ENCODE peak calls at places on chromosome 15, in five cellular contexts. D is IMR-90, R is trophoblast cell, F is mesenchymal stem cell, J is neuronal stem cell. P is an unnamed sample.

GRCh38 chr15:31337352-31338031 is 10.9 kb downstream of the KLF13 start:
- DNase-seq in F (no peak), J (no peak), D (no peak), R (no peak), P (no peak)

GRCh38 chr15:72368315-72368714 is 7.5 kb downstream of the HEXA start:
- DNase-seq in J (no peak), F (no peak), D (no peak), R (no peak), P (no peak)

GRCh38 chr15:51160484-51160883 is 65.8 kb upstream of the TNFAIP8L3 start:
- DNase-seq in D (no peak), F (no peak), J (no peak), R (no peak), P (no peak)

GRCh38 chr15:70092462-70092850 is 5.3 kb downstream of the TLE3 start:
- DNase-seq in J (no peak), R (no peak), F (peak), D (peak), P (no peak)

GRCh38 chr15:25714538-25714840 is 148.6 kb downstream of the ATP10A start:
- DNase-seq in J (no peak), D (no peak), R (no peak), F (no peak), P (no peak)

GRCh38 chr15:48086162-48086561 is 34.6 kb upstream of the SLC24A5 start:
- DNase-seq in D (no peak), R (no peak), F (no peak), J (no peak), P (no peak)

GRCh38 chr15:52295421-52295991 is at the start of gene MYO5C:
- DNase-seq in J (peak), R (peak), F (no peak), D (no peak), P (peak)

GRCh38 chr15:52392008-52392687 is 96.5 kb upstream of the MYO5C start:
- DNase-seq in J (no peak), R (peak), F (peak), D (peak), P (peak)

GRCh38 chr15:27989838-27990237 is 109.3 kb downstream of the OCA2 start:
- DNase-seq in R (no peak), J (no peak), F (no peak), D (no peak), P (no peak)

GRCh38 chr15:51967583-51967982 is 4.0 kb downstream of the LEO1 start:
- DNase-seq in R (no peak), D (no peak), F (no peak), J (no peak), P (no peak)

GRCh38 chr15:69973102-69973714 is 124.5 kb downstream of the TLE3 start:
- DNase-seq in R (peak), F (peak), J (no peak), D (peak), P (no peak)

GRCh38 chr15:80727196-80727595 is 32.1 kb downstream of the ABHD17C start:
- DNase-seq in F (no peak), J (no peak), D (peak), R (peak), P (no peak)

GRCh38 chr15:60752973-60753720 is 274.2 kb upstream of the ICE2 start:
- DNase-seq in J (no peak), R (no peak), D (no peak), F (peak), P (no peak)

GRCh38 chr15:65525622-65526021 is 4.6 kb upstream of the HACD3 start:
- DNase-seq in D (no peak), F (peak), R (no peak), J (no peak), P (no peak)

GRCh38 chr15:77004189-77004588 is 9.3 kb downstream of the PSTPIP1 start:
- DNase-seq in R (no peak), J (no peak), D (no peak), F (no peak), P (no peak)

GRCh38 chr15:58165661-58166060 is 27.5 kb downstream of the AQP9 start:
- DNase-seq in R (no peak), F (no peak), D (peak), J (no peak), P (no peak)

GRCh38 chr15:95840004-95840403 is 490.5 kb upstream of the NR2F2 start:
- DNase-seq in R (no peak), F (peak), D (peak), J (no peak), P (no peak)

GRCh38 chr15:64911317-64912186 is at the start of gene ANKDD1A:
- DNase-seq in R (peak), J (peak), D (peak), F (peak), P (peak)

GRCh38 chr15:45441686-45442085 is 63.3 kb upstream of the GATM start:
- DNase-seq in F (no peak), J (no peak), D (no peak), R (no peak), P (no peak)

GRCh38 chr15:82046668-82047492 is 1.1 kb upstream of the MEX3B start:
- DNase-seq in J (peak), R (peak), D (peak), F (peak), P (peak)

GRCh38 chr15:57064033-57064432 is 145.6 kb downstream of the TCF12 start:
- DNase-seq in R (no peak), D (peak), F (no peak), J (no peak), P (no peak)

GRCh38 chr15:81111510-81112375 is 22.3 kb upstream of the CFAP161 start:
- DNase-seq in F (no peak), R (no peak), J (no peak), D (no peak), P (no peak)

GRCh38 chr15:37136666-37137065 is 36.3 kb upstream of the MEIS2 start:
- DNase-seq in R (no peak), F (no peak), J (no peak), D (peak), P (no peak)

GRCh38 chr15:70245932-70246622 is 148.4 kb upstream of the TLE3 start:
- DNase-seq in R (peak), J (no peak), F (peak), D (peak), P (no peak)

GRCh38 chr15:34815836-34816235 is 20.5 kb upstream of the ACTC1 start:
- DNase-seq in J (no peak), D (peak), F (no peak), R (no peak), P (no peak)

GRCh38 chr15:68492855-68493254 is 60.9 kb upstream of the ITGA11 start:
- DNase-seq in J (no peak), D (peak), R (no peak), F (no peak), P (peak)

GRCh38 chr15:70766597-70766996 is 3.2 kb upstream of the UACA start:
- DNase-seq in J (no peak), R (peak), D (no peak), F (no peak), P (no peak)

GRCh38 chr15:79675982-79676381 is 220.8 kb downstream of the MTHFS start:
- DNase-seq in J (no peak), D (no peak), F (no peak), R (no peak), P (no peak)

GRCh38 chr15:56249080-56249479 is 5.4 kb upstream of the RFX7 start:
- DNase-seq in D (peak), R (no peak), J (no peak), F (peak), P (peak)

GRCh38 chr15:71601038-71601869 is 209.1 kb upstream of the NR2E3 start:
- DNase-seq in D (peak), F (no peak), R (no peak), J (no peak), P (no peak)

GRCh38 chr15:100602822-100603393 is 519 bp downstream of the ASB7 start:
- DNase-seq in R (no peak), J (no peak), F (peak), D (peak), P (peak)

GRCh38 chr15:68316061-68316804 is 38.7 kb downstream of the FEM1B start:
- DNase-seq in F (no peak), J (no peak), R (no peak), D (no peak), P (peak)

GRCh38 chr15:65916664-65917406 is 47.5 kb downstream of the RAB11A start:
- DNase-seq in R (peak), J (peak), F (peak), D (peak), P (peak)

GRCh38 chr15:81516012-81516411 is 142.0 kb upstream of the TMC3 start:
- DNase-seq in D (peak), J (no peak), R (no peak), F (no peak), P (no peak)

GRCh38 chr15:52789601-52790165 is 453 bp downstream of the ONECUT1 start:
- DNase-seq in F (peak), D (peak), R (no peak), J (peak), P (no peak)

GRCh38 chr15:60590935-60591490 is 112.1 kb upstream of the ICE2 start:
- DNase-seq in J (peak), D (peak), F (peak), R (peak), P (peak)

GRCh38 chr15:33310481-33311311 is at the start of gene RYR3:
- DNase-seq in R (no peak), J (peak), F (peak), D (no peak), P (peak)

GRCh38 chr15:78064544-78064943 is 13.0 kb downstream of the TBC1D2B start:
- DNase-seq in F (peak), D (peak), R (no peak), J (no peak), P (no peak)

GRCh38 chr15:28103831-28104230 is 4.7 kb upstream of the OCA2 start:
- DNase-seq in J (no peak), R (no peak), D (no peak), F (no peak), P (no peak)

GRCh38 chr15:84960391-84961113 is 21.1 kb upstream of the PDE8A start:
- DNase-seq in R (no peak), F (no peak), J (no peak), D (no peak), P (peak)

GRCh38 chr15:41972341-41973237 is at the start of gene EHD4:
- DNase-seq in J (peak), D (peak), R (peak), F (peak), P (peak)
- H3K14ac ChIP-seq in J (peak), D (peak), R (peak), F (peak), P (peak)

GRCh38 chr15:22838292-22839042 is at the start of gene NIPA2:
- DNase-seq in J (peak), F (peak), D (peak), R (peak), P (peak)
- H3K23ac ChIP-seq in J (peak), F (peak), D (peak), R (peak), P (no peak)

DNA sequence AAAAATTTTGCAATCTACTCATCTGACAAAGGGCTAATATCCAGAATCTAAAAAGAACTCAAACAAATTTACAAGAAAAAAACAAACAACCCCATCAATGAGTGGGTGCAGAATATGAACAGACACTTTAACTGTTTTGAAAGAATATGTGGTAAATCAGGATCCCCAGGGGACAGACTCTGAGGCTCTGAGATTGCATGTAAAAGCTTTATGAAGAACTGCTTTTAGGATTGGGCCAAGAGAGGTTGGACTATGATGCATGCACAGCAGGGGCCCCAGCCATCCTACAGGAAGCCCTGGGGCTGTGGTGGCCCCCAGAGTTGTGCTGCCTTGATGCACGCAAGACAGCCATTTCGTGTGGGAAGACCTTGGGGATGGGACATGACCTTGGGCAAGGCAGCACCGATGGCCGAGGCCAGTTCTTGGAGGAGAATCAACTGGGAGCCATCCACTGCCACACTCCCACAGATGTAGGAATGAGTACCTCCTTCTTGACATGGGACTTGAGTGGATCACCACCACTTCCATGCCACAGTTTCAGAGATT is 298.1 kb upstream of the THBS1 start:
- DNase-seq in J (no peak), R (no peak), D (no peak), F (no peak), P (no peak)
- H3K14ac ChIP-seq in J (no peak), R (no peak), D (peak), F (no peak), P (no peak)

DNA sequence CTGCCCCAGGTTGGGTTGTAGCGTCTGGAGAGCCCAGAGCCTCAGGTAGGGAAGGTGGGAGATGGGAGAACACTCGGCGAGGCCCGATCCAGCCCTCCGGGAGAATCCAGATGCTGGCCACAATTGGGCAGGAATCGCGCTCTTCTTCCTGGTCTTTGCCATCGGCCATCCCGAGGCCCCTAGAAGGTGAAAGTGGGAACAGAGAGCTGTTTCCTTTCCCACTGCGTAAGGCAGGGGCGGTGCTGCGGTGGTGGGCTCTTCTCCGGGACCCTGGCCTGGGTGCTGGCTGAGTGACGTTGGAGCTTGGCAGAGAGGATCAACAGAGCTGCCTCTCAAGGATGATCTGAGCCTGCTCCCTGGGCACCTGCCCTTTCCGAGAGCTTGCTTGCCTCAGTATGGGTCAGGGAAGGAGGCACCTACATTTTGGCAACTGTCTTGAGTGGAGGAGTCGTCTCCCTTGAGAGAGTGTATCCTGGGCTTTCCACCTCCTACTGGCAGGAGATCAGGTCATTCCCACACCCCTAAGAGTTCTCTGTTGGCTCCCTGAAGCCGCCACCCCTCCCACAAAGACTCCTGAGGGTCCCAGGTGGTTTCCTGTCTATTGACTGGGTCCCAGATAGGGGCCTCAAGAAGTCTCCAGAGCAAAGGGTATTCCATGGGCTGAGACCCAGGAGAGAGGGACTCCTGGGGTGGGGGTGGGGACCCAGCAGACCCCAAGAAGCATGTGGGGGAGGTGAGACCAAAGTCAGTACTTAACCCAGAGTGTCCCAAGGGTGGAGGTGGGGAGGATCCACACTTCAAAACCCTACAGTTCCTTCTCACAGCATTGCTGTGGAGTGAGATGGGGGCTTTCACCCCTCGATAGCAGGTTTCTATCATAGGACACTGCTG is 1.6 kb downstream of the C15orf39 start:
- DNase-seq in J (no peak), D (peak), F (peak), R (no peak), P (no peak)
- H3K23ac ChIP-seq in J (peak), D (peak), F (no peak), R (no peak), P (no peak)

GRCh38 chr15:44148580-44148979 is 46.5 kb downstream of the FRMD5 start:
- DNase-seq in R (no peak), J (no peak), D (no peak), F (no peak), P (no peak)

GRCh38 chr15:44149224-44149623 is 45.8 kb downstream of the FRMD5 start:
- DNase-seq in R (no peak), F (no peak), D (no peak), J (no peak), P (no peak)

GRCh38 chr15:44144992-44145391 is 50.1 kb downstream of the FRMD5 start:
- DNase-seq in R (no peak), D (no peak), F (no peak), J (no peak), P (no peak)

GRCh38 chr15:44145495-44145894 is 49.6 kb downstream of the FRMD5 start:
- DNase-seq in D (peak), F (no peak), R (no peak), J (no peak), P (no peak)

DNA sequence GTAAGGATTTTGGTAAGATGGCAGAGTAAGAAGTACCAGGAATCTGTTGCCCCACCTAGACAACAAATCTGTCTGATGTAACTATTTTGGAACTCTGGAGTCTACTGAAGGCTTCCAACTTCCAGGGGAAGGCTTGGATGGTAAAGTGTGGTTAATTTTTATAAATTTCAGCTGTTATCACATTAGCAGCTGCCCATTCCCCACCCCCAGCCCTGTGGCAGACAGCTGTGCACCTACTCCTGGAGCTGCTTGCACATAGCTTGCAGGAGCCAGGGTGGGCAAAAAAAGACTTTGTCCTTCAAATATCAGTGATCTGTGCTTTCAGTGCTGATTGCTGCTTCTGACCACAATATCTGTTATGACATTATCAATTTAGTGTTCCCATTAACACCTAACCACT is 47.4 kb downstream of the FRMD5 start:
- DNase-seq in J (no peak), R (no peak), D (no peak), F (no peak), P (no peak)
- H3K14ac ChIP-seq in J (no peak), R (no peak), D (no peak), F (no peak), P (no peak)

DNA sequence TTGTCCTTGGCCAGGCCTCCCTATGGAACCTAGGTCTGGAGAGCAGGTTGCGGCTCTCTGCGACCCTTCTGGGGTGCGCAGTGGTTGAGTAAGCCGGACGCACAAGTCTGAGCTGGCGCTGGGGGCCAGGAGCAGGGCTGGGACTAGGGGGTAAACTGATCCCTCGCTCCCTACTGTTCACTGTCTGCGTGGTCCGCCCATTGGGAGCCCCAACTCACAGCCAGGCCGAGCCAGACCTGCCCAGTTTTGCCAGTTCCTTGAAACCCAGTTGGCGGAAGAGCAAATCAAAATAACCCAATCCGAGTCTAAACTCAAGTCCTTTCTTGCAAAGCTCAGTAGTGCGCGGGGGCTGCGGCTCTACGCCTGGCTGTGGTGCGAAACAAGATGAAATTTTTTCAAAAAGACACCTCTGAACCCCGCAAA is 17.5 kb downstream of the RGMA start:
- DNase-seq in R (no peak), F (no peak), D (no peak), J (no peak), P (no peak)
- H3K23ac ChIP-seq in R (no peak), F (no peak), D (no peak), J (peak), P (no peak)

P was measured in H9.